ENCODE peak calls at places on chromosomes 11 and 22, in six cellular contexts. L, F, E, P, C and S are unnamed samples.

GRCh38 chr22:47163481-47163875 is 401.0 kb downstream of the TBC1D22A start:
- DNase-seq in E (no peak), L (peak), C (no peak), F (no peak), P (no peak), S (no peak)

GRCh38 chr11:76666408-76666807 is 4.1 kb downstream of the LRRC32 start:
- DNase-seq in P (no peak), F (no peak), E (peak), C (no peak), L (peak), S (no peak)

GRCh38 chr11:133742388-133742787 is 102.9 kb downstream of the SPATA19 start:
- DNase-seq in E (no peak), L (no peak), C (no peak), P (no peak), F (no peak), S (no peak)

GRCh38 chr11:14107071-14107470 is 144.5 kb downstream of the SPON1 start:
- DNase-seq in F (no peak), P (no peak), L (no peak), E (no peak), C (no peak), S (no peak)

GRCh38 chr11:121575250-121575962 is 122.6 kb upstream of the SORL1-AS1 start:
- DNase-seq in L (peak), C (peak), P (no peak), E (peak), F (no peak), S (no peak)

GRCh38 chr11:121330614-121331435 is 38.3 kb downstream of the SC5D start:
- DNase-seq in C (no peak), E (no peak), P (no peak), F (no peak), L (no peak), S (no peak)

GRCh38 chr11:32433249-32434115 is 1.9 kb downstream of the WT1 start:
- DNase-seq in C (no peak), L (peak), E (peak), P (no peak), F (no peak), S (no peak)

GRCh38 chr11:83438438-83438837 is 152.3 kb upstream of the CCDC90B start:
- DNase-seq in F (no peak), C (no peak), L (no peak), E (no peak), P (no peak), S (no peak)

GRCh38 chr11:47775240-47775869 is 8.2 kb upstream of the FNBP4 start:
- DNase-seq in L (no peak), P (no peak), C (no peak), E (no peak), F (no peak), S (no peak)

GRCh38 chr11:88175004-88175706 is at the start of gene RAB38:
- DNase-seq in C (no peak), E (peak), F (no peak), L (peak), P (no peak), S (no peak)

GRCh38 chr11:1843098-1843473 is 4.3 kb downstream of the TNNI2 start:
- DNase-seq in P (no peak), L (peak), E (no peak), C (no peak), F (no peak), S (no peak)

GRCh38 chr11:46270707-46271106 is 6.8 kb upstream of the CREB3L1 start:
- DNase-seq in F (no peak), E (no peak), P (no peak), C (no peak), L (no peak), S (no peak)

GRCh38 chr11:125429174-125429707 is 66.8 kb downstream of the FEZ1 start:
- DNase-seq in L (no peak), C (no peak), P (no peak), F (no peak), E (peak), S (no peak)

GRCh38 chr11:125233736-125234275 is 69.3 kb downstream of the PKNOX2 start:
- DNase-seq in E (no peak), P (no peak), L (no peak), C (no peak), F (no peak), S (no peak)

GRCh38 chr11:15663778-15664218 is 549.1 kb downstream of the INSC start:
- DNase-seq in P (no peak), E (no peak), L (no peak), F (no peak), C (no peak), S (no peak)

GRCh38 chr11:1975185-1975584 is 22.5 kb downstream of the H19 start:
- DNase-seq in L (no peak), F (no peak), C (no peak), P (no peak), E (no peak), S (no peak)

GRCh38 chr11:28598531-28598930 is 490.3 kb downstream of the METTL15 start:
- DNase-seq in P (no peak), E (no peak), F (no peak), C (no peak), L (no peak), S (no peak)

GRCh38 chr11:96293583-96293982 is 49.4 kb downstream of the MAML2 start:
- DNase-seq in L (no peak), F (no peak), P (no peak), E (peak), C (no peak), S (no peak)

GRCh38 chr22:29268511-29269229 is 602 bp downstream of the EWSR1 start:
- DNase-seq in C (peak), F (no peak), L (no peak), P (peak), E (peak), S (no peak)

GRCh38 chr22:33014621-33015020 is 43.6 kb downstream of the SYN3 start:
- DNase-seq in P (no peak), C (no peak), L (no peak), E (no peak), F (no peak), S (no peak)

GRCh38 chr11:31106326-31106725 is 263.2 kb downstream of the DCDC1 start:
- DNase-seq in C (no peak), P (no peak), L (no peak), F (no peak), E (no peak), S (no peak)

GRCh38 chr11:36550385-36551115 is 17.3 kb upstream of the RAG1 start:
- DNase-seq in F (no peak), C (no peak), E (no peak), L (no peak), P (no peak), S (no peak)

GRCh38 chr11:86748296-86748695 is 52.0 kb upstream of the PRSS23 start:
- DNase-seq in P (no peak), L (no peak), F (no peak), C (no peak), E (peak), S (no peak)

GRCh38 chr11:28017816-28018215 is 90.1 kb downstream of the KIF18A start:
- DNase-seq in F (no peak), C (no peak), E (peak), L (no peak), P (no peak), S (no peak)

GRCh38 chr11:100774859-100775258 is 87.8 kb downstream of the ARHGAP42 start:
- DNase-seq in P (no peak), L (no peak), F (no peak), E (no peak), C (no peak), S (no peak)

DNA sequence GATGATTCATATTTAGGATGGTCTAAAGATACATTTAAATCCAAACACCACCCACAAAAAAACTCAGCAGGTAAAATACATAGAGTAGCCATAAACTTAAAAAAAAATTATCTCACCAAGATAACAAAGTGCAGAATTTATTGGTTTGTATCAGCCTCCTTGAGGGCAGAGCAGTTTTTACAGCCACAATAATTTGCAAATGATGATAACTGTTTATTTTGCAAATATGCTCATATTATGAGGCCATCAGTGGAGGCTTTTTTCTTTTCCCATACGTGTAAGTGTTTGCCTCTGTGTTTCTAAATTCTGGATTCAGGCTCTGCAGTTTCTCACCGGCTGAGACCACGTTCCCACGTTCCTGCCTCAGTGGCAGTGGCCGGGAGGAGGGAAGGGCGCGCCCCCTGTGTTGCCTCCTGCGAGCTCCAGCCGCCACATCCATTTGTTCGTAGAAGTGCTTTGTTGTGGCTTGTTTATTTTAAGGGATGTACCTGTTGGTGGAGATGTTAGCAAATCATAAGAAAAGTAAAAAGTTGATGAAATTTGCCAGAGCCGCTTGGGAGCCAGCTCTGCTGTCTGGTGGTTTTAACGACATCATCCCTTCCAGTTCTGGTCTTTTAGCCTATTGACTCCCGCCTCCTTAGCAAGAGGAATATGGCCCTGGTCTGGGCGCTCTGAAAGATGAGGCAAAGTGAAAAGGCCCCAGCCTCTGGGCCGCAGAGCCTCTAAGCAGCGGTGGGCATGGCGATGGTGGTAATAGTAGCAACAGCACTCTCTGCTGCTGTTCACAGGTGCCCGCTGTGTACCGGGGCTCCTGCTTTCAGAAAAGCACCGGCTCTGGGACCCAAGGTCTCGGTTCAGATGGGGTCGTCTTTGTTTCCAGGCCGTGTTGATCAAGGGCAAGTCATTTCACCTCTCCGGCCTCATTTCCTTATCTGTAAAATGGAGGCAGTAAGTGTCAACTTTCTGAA is 66.7 kb upstream of the PPARA start:
- DNase-seq in P (no peak), C (no peak), E (no peak), L (peak), F (no peak), S (no peak)
- H3K27ac ChIP-seq in P (peak), C (no peak), E (no peak), L (peak), F (peak), S (no peak)

DNA sequence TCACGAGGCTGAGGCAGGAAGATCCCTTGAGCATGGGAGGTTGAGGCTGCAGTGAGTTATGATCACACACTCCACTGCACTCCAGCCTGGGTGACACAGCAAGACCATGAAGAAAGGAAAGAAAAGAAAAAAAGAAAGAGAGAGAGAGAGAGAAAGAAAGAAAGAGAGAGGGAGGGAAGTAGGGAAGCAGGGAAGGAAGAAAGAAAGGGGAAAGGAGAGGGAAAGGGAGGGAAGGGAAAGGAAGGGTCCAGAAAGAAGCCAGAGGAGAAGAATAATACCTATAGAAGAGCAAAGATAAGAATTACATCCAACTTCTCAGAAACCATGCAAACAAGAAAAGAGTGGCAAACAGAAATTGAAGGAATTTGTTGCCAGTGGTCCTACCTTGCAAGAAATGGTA is 17.2 kb upstream of the ZFTA start:
- DNase-seq in F (no peak), L (no peak), P (no peak), C (no peak), E (no peak), S (no peak)
- H3K27ac ChIP-seq in F (no peak), L (no peak), P (no peak), C (no peak), E (no peak), S (no peak)

GRCh38 chr11:19116315-19116970 is 525 bp upstream of the ZDHHC13 start:
- DNase-seq in F (no peak), E (no peak), C (no peak), P (no peak), L (peak), S (no peak)
- H3K27ac ChIP-seq in F (no peak), E (no peak), C (no peak), P (no peak), L (no peak), S (no peak)

DNA sequence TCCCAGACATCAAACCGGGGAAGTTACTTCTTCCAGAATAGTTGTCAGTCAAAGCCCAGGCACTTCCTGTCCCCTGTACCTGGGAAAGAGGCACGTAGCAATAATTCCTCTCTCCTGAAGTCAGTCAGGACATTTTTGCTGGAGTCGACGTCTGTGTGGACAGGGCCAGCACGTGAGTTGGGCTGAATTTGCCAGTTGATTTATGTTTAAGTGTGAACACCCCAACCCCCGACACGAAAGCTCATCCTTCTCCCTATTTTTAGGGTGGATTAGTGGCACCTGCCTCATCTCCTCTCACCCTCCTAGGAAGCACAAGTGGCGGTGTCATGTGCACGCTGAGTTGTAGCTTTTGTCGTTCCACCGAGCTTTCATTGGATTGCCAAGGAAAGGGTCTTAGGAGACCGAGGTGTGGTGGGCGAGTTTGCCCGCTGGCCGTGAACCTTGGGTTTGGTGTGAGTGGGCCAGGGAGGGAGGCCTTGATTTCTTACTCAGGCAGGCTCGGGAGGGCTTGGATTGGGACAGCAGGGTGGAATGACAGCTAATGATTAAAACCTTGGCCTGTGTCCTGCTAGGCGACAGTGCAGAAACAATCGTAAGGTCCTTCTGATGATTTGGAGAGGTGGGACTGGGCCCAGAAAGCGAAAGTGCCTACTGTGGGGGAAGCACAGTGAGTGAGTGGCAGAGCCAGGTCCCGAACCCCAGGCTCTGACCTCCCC is 87.0 kb upstream of the CRYBB3 start:
- DNase-seq in F (no peak), C (no peak), E (no peak), L (no peak), P (no peak), S (no peak)
- H3K27ac ChIP-seq in F (peak), C (no peak), E (no peak), L (no peak), P (no peak), S (no peak)

DNA sequence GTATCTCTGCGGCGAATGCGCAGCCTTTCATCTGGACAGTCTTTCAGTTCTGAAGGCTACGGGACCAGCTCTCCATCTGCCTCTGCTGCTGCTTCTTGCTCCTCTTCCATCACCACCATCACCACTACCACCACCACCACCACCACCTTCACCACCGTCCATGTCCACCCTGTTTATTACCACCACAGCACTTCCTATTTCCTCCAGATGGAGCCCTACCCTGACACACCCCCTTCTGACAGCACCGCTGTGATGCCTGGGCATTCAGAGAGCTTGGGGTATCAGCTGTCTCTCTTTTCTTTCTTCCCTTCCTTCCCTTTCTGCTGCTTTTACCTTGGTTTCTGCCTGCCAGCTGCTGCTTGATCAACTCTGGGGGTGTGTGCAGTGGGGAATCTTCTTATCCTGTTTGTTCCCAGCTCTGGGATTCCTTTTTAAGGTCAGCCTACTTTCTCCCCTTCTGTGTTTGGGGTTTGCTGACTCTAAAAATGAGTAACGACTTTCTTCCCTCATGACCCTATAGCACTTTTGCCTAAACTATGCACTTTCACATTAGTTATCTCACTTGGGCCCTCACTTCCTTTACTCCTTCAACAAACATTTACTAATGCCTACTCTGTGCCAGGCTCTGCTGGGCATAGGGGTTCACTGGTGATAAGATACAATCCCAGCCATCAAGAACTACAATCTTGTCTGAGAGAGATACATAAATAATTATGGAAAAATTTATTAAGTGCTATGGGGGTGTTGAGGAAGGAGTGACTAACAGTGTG is 7.8 kb upstream of the RRM1 start:
- DNase-seq in F (no peak), L (no peak), E (no peak), P (no peak), C (no peak), S (no peak)
- H3K27ac ChIP-seq in F (no peak), L (no peak), E (no peak), P (no peak), C (no peak), S (no peak)

DNA sequence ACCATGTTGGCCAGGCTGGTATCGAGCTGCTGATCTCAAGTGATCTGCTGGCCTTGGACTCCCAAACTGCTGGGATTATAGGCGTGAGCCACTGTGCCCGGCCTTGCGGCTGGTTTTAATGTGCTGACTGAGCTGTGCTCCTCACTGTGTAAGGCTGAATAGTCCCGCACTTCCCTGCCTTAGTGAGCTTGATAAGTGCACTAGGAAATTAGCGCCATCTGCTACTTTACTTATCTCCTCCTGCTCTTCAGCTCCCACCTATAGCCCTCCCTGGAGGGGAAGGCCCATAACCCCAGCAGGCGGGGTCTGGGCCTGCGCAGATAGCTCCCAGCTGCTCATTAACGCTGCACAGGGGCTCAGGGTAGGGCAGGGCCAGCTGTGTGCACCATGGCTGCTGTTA is 49.4 kb downstream of the CLMP start:
- DNase-seq in F (no peak), P (no peak), E (no peak), C (no peak), L (no peak), S (no peak)
- H3K27ac ChIP-seq in F (peak), P (no peak), E (peak), C (no peak), L (peak), S (no peak)